ENCODE peak calls at places on chromosomes 7 and 10, in six cellular contexts. Q is IMR-90, I is H1, D is neuronal stem cell, N is mesenchymal stem cell, E is trophoblast cell. L is an unnamed sample.

GRCh38 chr7:89029864-89030263 is 234.3 kb upstream of the TEX47 start:
- DNase-seq in Q (no peak), I (no peak), D (no peak), N (no peak), E (no peak), L (no peak)

GRCh38 chr10:81995254-81995653 is 120.3 kb downstream of the NRG3 start:
- DNase-seq in Q (no peak), I (no peak), D (peak), N (no peak), E (no peak), L (no peak)

GRCh38 chr10:60521974-60522405 is 132.3 kb upstream of the ANK3 start:
- DNase-seq in Q (peak), I (no peak), D (no peak), N (no peak), E (no peak), L (peak)

GRCh38 chr7:1666779-1667565 is 3.1 kb upstream of the ELFN1 start:
- DNase-seq in Q (no peak), I (no peak), D (peak), N (peak), E (no peak), L (peak)

GRCh38 chr10:49361735-49362568 is 33.9 kb downstream of the DRGX start:
- DNase-seq in Q (no peak), I (no peak), D (no peak), N (no peak), E (no peak), L (no peak)

GRCh38 chr10:128027822-128028507 is 98.3 kb downstream of the MKI67 start:
- DNase-seq in Q (no peak), I (no peak), D (no peak), N (no peak), E (no peak), L (no peak)

GRCh38 chr10:49539320-49539885 is 482 bp upstream of the ERCC6 start:
- DNase-seq in Q (peak), I (no peak), D (peak), N (no peak), E (peak), L (peak)

GRCh38 chr7:825386-825785 is 6.9 kb upstream of the SUN1 start:
- DNase-seq in Q (peak), I (no peak), D (no peak), N (no peak), E (no peak), L (no peak)

GRCh38 chr10:74743401-74743800 is 83.0 kb upstream of the KAT6B start:
- DNase-seq in Q (no peak), I (no peak), D (no peak), N (no peak), E (no peak), L (no peak)

GRCh38 chr10:1400129-1400865 is 337.0 kb downstream of the ADARB2 start:
- DNase-seq in Q (no peak), I (no peak), D (no peak), N (no peak), E (no peak), L (no peak)

GRCh38 chr7:107971613-107972012 is 31.3 kb downstream of the LAMB1 start:
- DNase-seq in Q (peak), I (no peak), D (no peak), N (no peak), E (no peak), L (no peak)

GRCh38 chr7:18508441-18509427 is 13.2 kb downstream of the HDAC9 start:
- DNase-seq in Q (peak), I (no peak), D (no peak), N (peak), E (peak), L (no peak)

GRCh38 chr10:12566161-12567115 is 217.1 kb downstream of the CAMK1D start:
- DNase-seq in Q (peak), I (no peak), D (no peak), N (no peak), E (no peak), L (no peak)

GRCh38 chr7:104979167-104979841 is 34.7 kb upstream of the KMT2E start:
- DNase-seq in Q (peak), I (no peak), D (peak), N (peak), E (no peak), L (peak)

GRCh38 chr7:135942614-135943013 is 34.5 kb downstream of the MTPN start:
- DNase-seq in Q (no peak), I (no peak), D (no peak), N (no peak), E (no peak), L (no peak)

GRCh38 chr10:100670828-100671479 is 74.4 kb upstream of the PAX2 start:
- DNase-seq in Q (no peak), I (no peak), D (no peak), N (no peak), E (peak), L (peak)

GRCh38 chr7:151735854-151736402 is 141.0 kb downstream of the PRKAG2 start:
- DNase-seq in Q (no peak), I (no peak), D (no peak), N (no peak), E (no peak), L (no peak)

GRCh38 chr7:7805511-7806153 is 87.2 kb upstream of the RPA3 start:
- DNase-seq in Q (no peak), I (no peak), D (no peak), N (no peak), E (no peak), L (no peak)

GRCh38 chr10:24952701-24953349 is 419 bp upstream of the PRTFDC1 start:
- DNase-seq in Q (peak), I (no peak), D (peak), N (peak), E (no peak), L (peak)

GRCh38 chr7:79282051-79282694 is 171.3 kb downstream of the MAGI2 start:
- DNase-seq in Q (peak), I (no peak), D (no peak), N (peak), E (peak), L (no peak)

GRCh38 chr7:122143376-122143750 is 686 bp downstream of the AASS start:
- DNase-seq in Q (peak), I (no peak), D (peak), N (peak), E (no peak), L (no peak)
- H4K91ac ChIP-seq in Q (no peak), I (no peak), D (no peak), N (no peak), E (peak), L (no peak)

GRCh38 chr10:72625276-72625607 is 637 bp downstream of the MICU1 start:
- DNase-seq in Q (no peak), I (no peak), D (no peak), N (peak), E (no peak), L (no peak)
- H3K23ac ChIP-seq in Q (peak), I (no peak), D (no peak), N (no peak), E (no peak), L (no peak)

GRCh38 chr10:112515126-112515525 is 68.1 kb downstream of the VTI1A start:
- DNase-seq in Q (no peak), I (no peak), D (no peak), N (no peak), E (no peak), L (no peak)
- H4K91ac ChIP-seq in Q (no peak), I (no peak), D (no peak), N (no peak), E (no peak), L (no peak)

GRCh38 chr7:129968592-129969383 is 16.0 kb upstream of the UBE2H start:
- DNase-seq in Q (no peak), I (no peak), D (no peak), N (no peak), E (no peak), L (no peak)
- H3K23ac ChIP-seq in Q (peak), I (no peak), D (no peak), N (no peak), E (no peak), L (no peak)

DNA sequence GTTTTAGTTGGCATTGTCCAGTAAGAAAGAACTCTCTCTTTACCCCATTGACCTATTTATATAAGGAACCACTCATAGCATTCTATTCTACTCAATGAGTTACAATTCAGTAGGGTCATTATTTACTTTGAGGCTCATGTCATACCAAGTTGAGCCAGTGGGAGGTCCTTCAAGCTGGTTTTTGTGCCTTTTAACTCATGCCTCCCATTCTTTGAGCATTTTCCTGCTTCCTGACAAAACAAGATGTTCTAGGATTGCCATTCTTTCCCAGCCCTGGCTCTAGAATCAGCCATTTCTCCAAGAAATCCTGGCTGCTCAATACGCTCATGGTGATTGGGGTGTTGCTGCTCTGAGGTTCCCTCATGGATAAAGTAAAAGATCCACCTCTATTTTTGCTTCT is 250.1 kb downstream of the ABCA13 start:
- DNase-seq in Q (peak), I (no peak), D (no peak), N (peak), E (no peak), L (no peak)
- H4K91ac ChIP-seq in Q (no peak), I (no peak), D (no peak), N (no peak), E (no peak), L (no peak)

GRCh38 chr7:149870274-149870673 is 3.5 kb upstream of the ATP6V0E2 start:
- DNase-seq in Q (no peak), I (no peak), D (no peak), N (no peak), E (no peak), L (peak)
- H3K23ac ChIP-seq in Q (no peak), I (no peak), D (no peak), N (no peak), E (no peak), L (no peak)

GRCh38 chr10:78571286-78571685 is 497.5 kb upstream of the ZMIZ1 start:
- DNase-seq in Q (no peak), I (no peak), D (no peak), N (no peak), E (no peak), L (no peak)
- H4K91ac ChIP-seq in Q (no peak), I (no peak), D (no peak), N (no peak), E (peak), L (no peak)